ENCODE peak calls at places on chromosomes 16 and 17, in seven cellular contexts. G is pulmonary artery endothelial cell, N is upper lobe of right lung, I is NCI-H1436, Y is RWPE2, E is M059J, Z is RWPE1. O is an unnamed sample.

GRCh38 chr16:4261557-4262172 is 11.2 kb downstream of the TFAP4 start:
- DNase-seq in G (no peak), N (no peak), I (no peak), Y (no peak), E (no peak), Z (no peak), O (no peak)

GRCh38 chr16:51569204-51569911 is 418.3 kb upstream of the SALL1 start:
- DNase-seq in G (no peak), N (no peak), I (no peak), Y (no peak), E (peak; percentile 73), Z (peak; percentile 81), O (no peak)

GRCh38 chr16:30921748-30922419 is 1.5 kb upstream of the FBXL19 start:
- DNase-seq in G (peak; percentile 77), N (peak; percentile 92), I (peak; percentile 90), Y (peak; percentile 91), E (peak; percentile 92), Z (peak; percentile 81), O (peak; percentile 88)

GRCh38 chr16:65727534-65728137 is 605.8 kb upstream of the CDH11 start:
- DNase-seq in G (no peak), N (no peak), I (no peak), Y (no peak), E (no peak), Z (no peak), O (no peak)

GRCh38 chr16:72066747-72067146 is 3.7 kb downstream of the HPR start:
- DNase-seq in G (no peak), N (no peak), I (peak; percentile 7), Y (no peak), E (peak; percentile 52), Z (peak; percentile 36), O (peak; percentile 26)

GRCh38 chr17:81508639-81509047 is 4.0 kb downstream of the ACTG1 start:
- DNase-seq in G (no peak), N (no peak), I (no peak), Y (peak; percentile 51), E (peak; percentile 83), Z (no peak), O (no peak)

GRCh38 chr17:76822184-76822778 is 45.9 kb upstream of the MGAT5B start:
- DNase-seq in G (no peak), N (no peak), I (no peak), Y (no peak), E (no peak), Z (no peak), O (no peak)

GRCh38 chr16:66254106-66254505 is 112.4 kb upstream of the CDH5 start:
- DNase-seq in G (no peak), N (peak; percentile 22), I (no peak), Y (no peak), E (no peak), Z (no peak), O (no peak)

GRCh38 chr16:79211581-79211980 is 389.0 kb downstream of the MAF start:
- DNase-seq in G (no peak), N (no peak), I (no peak), Y (no peak), E (no peak), Z (no peak), O (no peak)

GRCh38 chr16:82936941-82937551 is 310.3 kb downstream of the CDH13 start:
- DNase-seq in G (peak; percentile 90), N (no peak), I (no peak), Y (no peak), E (peak; percentile 80), Z (peak; percentile 13), O (peak; percentile 73)

GRCh38 chr16:68893710-68894705 is 50.7 kb downstream of the TANGO6 start:
- DNase-seq in G (no peak), N (no peak), I (no peak), Y (no peak), E (peak; percentile 12), Z (no peak), O (no peak)

GRCh38 chr16:11076259-11077018 is 132.1 kb downstream of the CLEC16A start:
- DNase-seq in G (no peak), N (no peak), I (no peak), Y (no peak), E (no peak), Z (no peak), O (no peak)

GRCh38 chr17:10121971-10122707 is 76.3 kb downstream of the GAS7 start:
- DNase-seq in G (no peak), N (peak; percentile 20), I (no peak), Y (no peak), E (no peak), Z (no peak), O (no peak)

GRCh38 chr17:48429638-48430586 is at the start of gene SKAP1:
- DNase-seq in G (no peak), N (peak; percentile 66), I (no peak), Y (no peak), E (no peak), Z (no peak), O (no peak)

GRCh38 chr16:84547539-84548058 is 43.1 kb upstream of the MEAK7 start:
- DNase-seq in G (no peak), N (no peak), I (no peak), Y (no peak), E (no peak), Z (no peak), O (no peak)

GRCh38 chr17:55726440-55726839 is 3.8 kb upstream of the TMEM100 start:
- DNase-seq in G (peak; percentile 17), N (no peak), I (no peak), Y (peak; percentile 78), E (peak; percentile 88), Z (peak; percentile 78), O (peak; percentile 52)

GRCh38 chr16:47778106-47778803 is 317.1 kb downstream of the PHKB start:
- DNase-seq in G (no peak), N (no peak), I (no peak), Y (no peak), E (peak; percentile 28), Z (no peak), O (no peak)

GRCh38 chr16:2451851-2452320 is 8.0 kb upstream of the TEDC2 start:
- DNase-seq in G (no peak), N (peak; percentile 57), I (no peak), Y (no peak), E (no peak), Z (no peak), O (no peak)

GRCh38 chr17:59753522-59754467 is 46.3 kb downstream of the VMP1 start:
- DNase-seq in G (peak; percentile 66), N (no peak), I (peak; percentile 87), Y (no peak), E (peak; percentile 89), Z (peak; percentile 83), O (peak; percentile 88)

GRCh38 chr16:58454178-58454577 is 45.8 kb upstream of the NDRG4 start:
- DNase-seq in G (no peak), N (no peak), I (no peak), Y (no peak), E (no peak), Z (no peak), O (no peak)

GRCh38 chr17:51909971-51910370 is 248.5 kb downstream of the CA10 start:
- DNase-seq in G (no peak), N (no peak), I (no peak), Y (no peak), E (no peak), Z (no peak), O (no peak)

GRCh38 chr16:17062676-17063075 is 408.1 kb downstream of the XYLT1 start:
- DNase-seq in G (no peak), N (no peak), I (no peak), Y (no peak), E (no peak), Z (no peak), O (no peak)

GRCh38 chr16:50842589-50842988 is 100.7 kb downstream of the CYLD start:
- DNase-seq in G (no peak), N (no peak), I (no peak), Y (no peak), E (peak; percentile 79), Z (no peak), O (no peak)

GRCh38 chr17:82170412-82170961 is 42.2 kb downstream of the CCDC57 start:
- DNase-seq in G (no peak), N (peak; percentile 78), I (no peak), Y (no peak), E (no peak), Z (no peak), O (no peak)

GRCh38 chr17:1241904-1242303 is 28.3 kb upstream of the BHLHA9 start:
- DNase-seq in G (no peak), N (no peak), I (peak; percentile 78), Y (no peak), E (peak; percentile 45), Z (no peak), O (peak; percentile 58)

GRCh38 chr17:1906622-1907021 is 76.8 kb downstream of the RPA1 start:
- DNase-seq in G (no peak), N (no peak), I (no peak), Y (no peak), E (no peak), Z (no peak), O (no peak)

GRCh38 chr16:89102035-89102776 is 8.6 kb downstream of the ACSF3 start:
- DNase-seq in G (no peak), N (no peak), I (no peak), Y (no peak), E (no peak), Z (no peak), O (no peak)

GRCh38 chr16:82185012-82185411 is 15.0 kb upstream of the MPHOSPH6 start:
- DNase-seq in G (no peak), N (no peak), I (peak; percentile 65), Y (no peak), E (no peak), Z (no peak), O (no peak)

GRCh38 chr17:12637015-12637414 is 28.7 kb upstream of the MYOCD start:
- DNase-seq in G (no peak), N (no peak), I (no peak), Y (peak; percentile 58), E (peak; percentile 93), Z (peak; percentile 20), O (peak; percentile 80)

GRCh38 chr16:48384982-48385271 is 286 bp downstream of the SIAH1 start:
- DNase-seq in G (no peak), N (no peak), I (peak; percentile 67), Y (no peak), E (no peak), Z (peak; percentile 39), O (no peak)

GRCh38 chr16:54286330-54287017 is at the start of gene IRX3:
- DNase-seq in G (no peak), N (peak; percentile 94), I (peak; percentile 90), Y (peak; percentile 92), E (peak; percentile 95), Z (peak; percentile 91), O (peak; percentile 83)

GRCh38 chr16:81688182-81688581 is 90.9 kb upstream of the PLCG2 start:
- DNase-seq in G (no peak), N (no peak), I (no peak), Y (no peak), E (no peak), Z (no peak), O (no peak)

GRCh38 chr17:78396436-78397335 is 18.2 kb downstream of the PGS1 start:
- DNase-seq in G (no peak), N (no peak), I (peak; percentile 72), Y (no peak), E (no peak), Z (no peak), O (no peak)